ENCODE peak calls at places on chromosomes 2 and 18, in six cellular contexts. T is HCT116; R is psoas muscle; L is cardiac muscle cell; V is CD8-positive, alpha-beta memory T cell; H is CD8-positive, alpha-beta T cell. N is an unnamed sample.

GRCh38 chr18:79151191-79151590 is 82.0 kb downstream of the ATP9B start:
- DNase-seq in R (no peak), L (no peak), V (no peak), H (no peak), T (no peak), N (no peak)

GRCh38 chr2:55384786-55385185 is 34.9 kb downstream of the CCDC88A start:
- DNase-seq in V (no peak), R (no peak), H (no peak), L (no peak), T (no peak), N (no peak)

GRCh38 chr2:40208478-40208877 is 243.4 kb downstream of the SLC8A1 start:
- DNase-seq in V (no peak), R (no peak), L (no peak), H (no peak), T (no peak), N (no peak)

GRCh38 chr2:96142217-96143113 is 2.8 kb downstream of the DUSP2 start:
- DNase-seq in H (peak), V (peak), R (peak), T (no peak), L (no peak), N (no peak)

GRCh38 chr18:27825735-27826477 is 351.0 kb downstream of the CDH2 start:
- DNase-seq in L (no peak), T (no peak), V (no peak), H (no peak), R (no peak), N (no peak)

GRCh38 chr2:26651458-26652155 is 10.4 kb upstream of the CIB4 start:
- DNase-seq in T (no peak), H (no peak), V (no peak), R (no peak), L (no peak), N (no peak)

GRCh38 chr2:177245010-177245422 is 19.5 kb downstream of the NFE2L2 start:
- DNase-seq in R (no peak), T (peak), L (peak), H (no peak), V (no peak), N (no peak)

GRCh38 chr2:201971516-201972228 is 62.0 kb upstream of the FZD7 start:
- DNase-seq in T (no peak), H (no peak), V (no peak), R (no peak), L (peak), N (no peak)

GRCh38 chr2:36374586-36374985 is 19.0 kb downstream of the CRIM1 start:
- DNase-seq in H (no peak), T (no peak), V (no peak), R (no peak), L (no peak), N (no peak)

GRCh38 chr2:120395221-120395620 is 49.3 kb downstream of the INHBB start:
- DNase-seq in T (no peak), V (no peak), R (peak), L (no peak), H (no peak), N (no peak)

GRCh38 chr2:88556026-88556425 is 71.2 kb downstream of the EIF2AK3 start:
- DNase-seq in H (no peak), L (no peak), R (no peak), T (no peak), V (no peak), N (no peak)

GRCh38 chr18:79857082-79857661 is 59.4 kb downstream of the KCNG2 start:
- DNase-seq in T (no peak), V (no peak), R (peak), H (no peak), L (peak), N (no peak)

GRCh38 chr2:28544915-28545589 is 49.2 kb downstream of the PLB1 start:
- DNase-seq in T (no peak), R (no peak), L (no peak), V (no peak), H (no peak), N (no peak)

GRCh38 chr2:85446296-85447221 is 28.0 kb downstream of the SH2D6 start:
- DNase-seq in V (no peak), L (peak), R (no peak), H (no peak), T (no peak), N (no peak)

GRCh38 chr2:101113441-101114267 is 37.5 kb downstream of the TBC1D8 start:
- DNase-seq in V (no peak), H (no peak), T (peak), R (no peak), L (peak), N (no peak)

GRCh38 chr2:236179653-236180500 is 11.7 kb upstream of the GBX2 start:
- DNase-seq in L (peak), R (no peak), V (no peak), T (no peak), H (no peak), N (no peak)

GRCh38 chr18:55214969-55215368 is 255.7 kb upstream of the CCDC68 start:
- DNase-seq in H (no peak), V (no peak), L (no peak), T (no peak), R (no peak), N (no peak)

GRCh38 chr2:26189751-26190150 is 16.9 kb downstream of the GAREM2 start:
- DNase-seq in R (no peak), T (no peak), V (no peak), L (no peak), H (no peak), N (no peak)

GRCh38 chr18:46220116-46220515 is 115.9 kb downstream of the HAUS1 start:
- DNase-seq in L (peak), H (no peak), T (no peak), V (no peak), R (no peak), N (no peak)

GRCh38 chr2:15315411-15315810 is 245.7 kb downstream of the NBAS start:
- DNase-seq in T (no peak), L (no peak), H (no peak), R (no peak), V (no peak), N (no peak)

GRCh38 chr18:6284300-6284699 is 130.4 kb downstream of the L3MBTL4 start:
- DNase-seq in L (no peak), T (no peak), H (no peak), V (no peak), R (no peak), N (no peak)

DNA sequence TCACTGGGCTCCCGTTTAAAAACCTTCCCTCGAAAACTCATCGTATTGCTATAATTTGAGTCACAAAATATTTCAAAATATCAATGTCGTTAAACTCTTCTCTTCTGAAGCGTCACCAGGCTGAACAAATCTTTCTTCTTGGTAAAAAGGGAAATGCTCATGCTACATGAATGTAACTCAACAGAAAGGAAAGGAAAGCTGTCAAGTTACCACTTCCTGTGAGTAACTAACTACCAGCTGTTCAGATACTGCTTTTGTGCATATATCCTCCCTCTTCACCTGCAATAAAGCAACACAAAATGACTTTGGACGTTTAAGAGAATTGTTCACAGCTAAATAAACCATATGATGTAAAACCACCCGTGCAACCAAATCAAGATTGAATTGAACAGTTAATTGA is 95.4 kb downstream of the DOCK10 start:
- DNase-seq in L (peak), T (no peak), V (peak), H (no peak), R (no peak), N (no peak)
- H3K4me3 ChIP-seq in L (no peak), T (no peak), V (peak), H (peak), R (peak), N (no peak)

GRCh38 chr2:215874418-215874817 is 138.9 kb downstream of the MREG start:
- DNase-seq in R (no peak), L (no peak), T (no peak), V (no peak), H (no peak), N (no peak)

GRCh38 chr2:215870986-215871385 is 142.4 kb downstream of the MREG start:
- DNase-seq in H (no peak), L (no peak), T (peak), R (no peak), V (no peak), N (no peak)

GRCh38 chr2:215868886-215869285 is 144.5 kb downstream of the MREG start:
- DNase-seq in R (no peak), T (no peak), V (no peak), H (no peak), L (no peak), N (no peak)

GRCh38 chr2:215866594-215866993 is 146.8 kb downstream of the MREG start:
- DNase-seq in T (no peak), H (no peak), L (no peak), R (no peak), V (no peak), N (no peak)

DNA sequence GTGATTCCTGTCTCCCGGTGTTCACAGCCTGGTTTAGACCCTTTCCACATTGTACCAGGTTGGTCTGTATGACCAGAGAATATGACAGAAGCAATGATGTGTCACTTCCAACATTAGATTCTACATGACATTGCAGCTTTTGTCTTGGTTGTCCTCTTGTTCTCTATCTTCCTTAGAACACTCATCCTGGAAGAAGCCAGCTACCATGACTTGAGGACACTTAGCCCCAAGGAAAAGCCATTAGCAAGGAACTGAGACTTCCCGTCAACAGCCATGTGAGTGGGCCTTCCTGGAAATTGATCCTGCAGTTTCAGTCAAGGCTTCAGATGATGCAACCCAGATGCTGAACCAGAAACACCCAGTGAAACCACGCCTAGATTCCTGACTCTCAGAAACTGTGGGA is 143.3 kb downstream of the MREG start:
- DNase-seq in H (no peak), L (peak), T (peak), R (no peak), V (no peak), N (peak)
- H3K27ac ChIP-seq in H (no peak), L (no peak), T (no peak), R (no peak), V (no peak), N (no peak)

GRCh38 chr2:219298759-219299371 is 10.3 kb downstream of the PTPRN start:
- DNase-seq in R (peak), H (peak), L (peak), T (peak), V (peak), N (peak)
- H3K4me3 ChIP-seq in R (no peak), H (no peak), L (no peak), T (peak), V (no peak), N (no peak)

GRCh38 chr2:42372474-42372787 is 11.4 kb upstream of the COX7A2L start:
- DNase-seq in V (no peak), H (no peak), R (no peak), L (no peak), T (no peak), N (no peak)
- H3K27ac ChIP-seq in V (no peak), H (no peak), R (no peak), L (no peak), T (no peak), N (no peak)

GRCh38 chr2:143513081-143513480 is 383.9 kb downstream of the ARHGAP15 start:
- DNase-seq in V (no peak), R (no peak), H (no peak), T (peak), L (peak), N (no peak)
- H3K4me3 ChIP-seq in V (no peak), R (no peak), H (no peak), T (no peak), L (no peak), N (no peak)

GRCh38 chr2:181916726-181917377 is 25.3 kb downstream of the ITPRID2 start:
- DNase-seq in R (no peak), H (no peak), V (no peak), L (peak), T (no peak), N (no peak)
- H3K27ac ChIP-seq in R (no peak), H (no peak), V (no peak), L (no peak), T (peak), N (no peak)

GRCh38 chr2:196105956-196106355 is 37.3 kb upstream of the DNAH7 start:
- DNase-seq in R (no peak), T (no peak), H (no peak), L (no peak), V (no peak), N (no peak)

GRCh38 chr2:196097864-196098660 is 29.4 kb upstream of the DNAH7 start:
- DNase-seq in T (no peak), V (no peak), R (no peak), L (no peak), H (no peak), N (no peak)

GRCh38 chr2:196103626-196104025 is 35.0 kb upstream of the DNAH7 start:
- DNase-seq in T (no peak), R (no peak), H (no peak), L (no peak), V (no peak), N (no peak)

GRCh38 chr2:196096982-196097745 is 28.5 kb upstream of the DNAH7 start:
- DNase-seq in T (no peak), L (no peak), R (no peak), H (no peak), V (no peak), N (no peak)

GRCh38 chr2:196101325-196101981 is 32.8 kb upstream of the DNAH7 start:
- DNase-seq in T (no peak), R (no peak), V (no peak), L (peak), H (no peak), N (no peak)
- H3K4me3 ChIP-seq in T (no peak), R (no peak), V (no peak), L (no peak), H (no peak), N (no peak)

GRCh38 chr2:6972067-6972710 is 55.0 kb downstream of the RNF144A start:
- DNase-seq in R (no peak), H (no peak), L (no peak), T (no peak), V (no peak), N (no peak)

GRCh38 chr2:6971502-6971901 is 54.3 kb downstream of the RNF144A start:
- DNase-seq in V (no peak), R (no peak), L (no peak), T (no peak), H (no peak), N (no peak)

GRCh38 chr2:6968319-6969100 is 51.3 kb downstream of the RNF144A start:
- DNase-seq in T (no peak), L (peak), V (no peak), R (peak), H (no peak), N (no peak)

GRCh38 chr2:6970976-6971480 is 53.8 kb downstream of the RNF144A start:
- DNase-seq in R (no peak), L (no peak), T (no peak), V (no peak), H (no peak), N (no peak)

GRCh38 chr2:6970551-6970950 is 53.3 kb downstream of the RNF144A start:
- DNase-seq in T (no peak), R (no peak), L (no peak), H (no peak), V (no peak), N (no peak)
- H3K27ac ChIP-seq in T (no peak), R (no peak), L (no peak), H (no peak), V (no peak), N (no peak)

GRCh38 chr2:144507441-144508161 is 12.3 kb downstream of the ZEB2 start:
- DNase-seq in V (no peak), H (no peak), L (no peak), T (no peak), R (no peak), N (no peak)
- H3K4me3 ChIP-seq in V (no peak), H (no peak), L (no peak), T (no peak), R (peak), N (no peak)

GRCh38 chr2:47696478-47696831 is 86.5 kb upstream of the MSH6 start:
- DNase-seq in T (no peak), L (no peak), H (no peak), V (no peak), R (no peak), N (no peak)
- H3K27ac ChIP-seq in T (no peak), L (no peak), H (no peak), V (no peak), R (no peak), N (no peak)